ENCODE peak calls at places on chromosomes 12 and 14, in nine cellular contexts. K is uterus, R is breast epithelium, W is sigmoid colon, P is adrenal gland, H is lower leg skin, S is heart left ventricle, G is stomach, F is HCT116. L is an unnamed sample.

GRCh38 chr12:94103986-94104385 is 44.4 kb upstream of the PLXNC1 start:
- DNase-seq in K (no peak), R (no peak), W (no peak), P (no peak), H (no peak), S (no peak), G (no peak), F (no peak), L (no peak)

GRCh38 chr12:88052686-88053085 is 23.5 kb upstream of the C12orf50 start:
- DNase-seq in K (no peak), R (no peak), W (no peak), P (peak; percentile 26), H (no peak), S (no peak), G (no peak), F (peak; percentile 27), L (peak; percentile 42)

GRCh38 chr14:76995279-76996035 is 33.1 kb downstream of the IRF2BPL start:
- DNase-seq in K (no peak), R (no peak), W (no peak), P (no peak), H (no peak), S (no peak), G (peak; percentile 65), F (no peak), L (no peak)

GRCh38 chr12:116152268-116152667 is 125.2 kb downstream of the MED13L start:
- DNase-seq in K (no peak), R (no peak), W (no peak), P (no peak), H (no peak), S (no peak), G (no peak), F (no peak), L (no peak)

GRCh38 chr12:122423258-122424165 is 1.0 kb upstream of the CLIP1 start:
- DNase-seq in K (no peak), R (no peak), W (peak; percentile 69), P (peak; percentile 46), H (no peak), S (no peak), G (no peak), F (peak; percentile 50), L (peak; percentile 22)

GRCh38 chr12:39873065-39873464 is 232.8 kb downstream of the SLC2A13 start:
- DNase-seq in K (no peak), R (no peak), W (no peak), P (no peak), H (no peak), S (no peak), G (no peak), F (no peak), L (no peak)

GRCh38 chr12:34595749-34596733 is 573.7 kb downstream of the ALG10 start:
- DNase-seq in K (peak; percentile 2), R (no peak), W (peak; percentile 37), P (no peak), H (no peak), S (no peak), G (no peak), F (no peak), L (no peak)

GRCh38 chr12:43776498-43776897 is 17.7 kb downstream of the IRAK4 start:
- DNase-seq in K (no peak), R (no peak), W (no peak), P (no peak), H (no peak), S (no peak), G (no peak), F (peak; percentile 16), L (no peak)

GRCh38 chr12:27870939-27871338 is 90.9 kb upstream of the MANSC4 start:
- DNase-seq in K (no peak), R (no peak), W (no peak), P (no peak), H (no peak), S (no peak), G (no peak), F (no peak), L (no peak)

GRCh38 chr14:95255487-95255886 is 64.2 kb downstream of the CLMN start:
- DNase-seq in K (peak; percentile 63), R (peak; percentile 79), W (no peak), P (no peak), H (peak; percentile 57), S (peak; percentile 48), G (peak; percentile 86), F (peak; percentile 38), L (no peak)

GRCh38 chr12:228846-229200 is 14.9 kb upstream of the SLC6A12 start:
- DNase-seq in K (no peak), R (no peak), W (no peak), P (no peak), H (no peak), S (no peak), G (no peak), F (no peak), L (peak; percentile 10)

GRCh38 chr12:1878695-1879094 is 39.8 kb downstream of the CACNA2D4 start:
- DNase-seq in K (no peak), R (no peak), W (no peak), P (no peak), H (no peak), S (no peak), G (no peak), F (no peak), L (no peak)

GRCh38 chr12:132672678-132673077 is 14.5 kb downstream of the POLE start:
- DNase-seq in K (no peak), R (no peak), W (peak; percentile 56), P (no peak), H (no peak), S (no peak), G (no peak), F (no peak), L (no peak)

GRCh38 chr14:104979758-104980591 is 1.8 kb upstream of the AHNAK2 start:
- DNase-seq in K (peak; percentile 55), R (no peak), W (peak; percentile 86), P (peak; percentile 94), H (no peak), S (peak; percentile 76), G (peak; percentile 77), F (no peak), L (peak; percentile 62)

GRCh38 chr12:53499261-53500118 is at the start of gene MAP3K12:
- DNase-seq in K (peak; percentile 76), R (peak; percentile 62), W (peak; percentile 89), P (peak; percentile 73), H (peak; percentile 63), S (peak; percentile 77), G (peak; percentile 48), F (no peak), L (peak; percentile 78)
- TF ChIP-seq POLR2A in K (no peak), R (no peak), W (no peak), P (no peak), H (no peak), S (no peak), G (no peak), F (no peak), L (no peak)

GRCh38 chr12:96354844-96355534 is 45.2 kb downstream of the CDK17 start:
- DNase-seq in K (no peak), R (no peak), W (no peak), P (no peak), H (no peak), S (no peak), G (no peak), F (no peak), L (no peak)
- TF ChIP-seq POLR2A in K (no peak), R (no peak), W (no peak), P (no peak), H (no peak), S (no peak), G (no peak), F (no peak), L (no peak)

GRCh38 chr12:120528861-120529525 is at the start of gene COQ5:
- DNase-seq in K (peak; percentile 90), R (peak; percentile 85), W (peak; percentile 95), P (peak; percentile 91), H (peak; percentile 92), S (peak; percentile 90), G (peak; percentile 92), F (peak; percentile 68), L (peak; percentile 97)
- TF ChIP-seq POLR2A in K (peak; percentile 45), R (peak; percentile 50), W (no peak), P (peak; percentile 43), H (no peak), S (peak; percentile 40), G (no peak), F (peak; percentile 71), L (no peak)

GRCh38 chr14:22427771-22428228 is 161.2 kb downstream of the DAD1 start:
- DNase-seq in K (peak; percentile 52), R (no peak), W (peak; percentile 77), P (peak; percentile 30), H (peak; percentile 52), S (peak; percentile 10), G (no peak), F (no peak), L (no peak)
- TF ChIP-seq POLR2A in K (no peak), R (no peak), W (no peak), P (no peak), H (no peak), S (no peak), G (no peak), F (no peak), L (no peak)

DNA sequence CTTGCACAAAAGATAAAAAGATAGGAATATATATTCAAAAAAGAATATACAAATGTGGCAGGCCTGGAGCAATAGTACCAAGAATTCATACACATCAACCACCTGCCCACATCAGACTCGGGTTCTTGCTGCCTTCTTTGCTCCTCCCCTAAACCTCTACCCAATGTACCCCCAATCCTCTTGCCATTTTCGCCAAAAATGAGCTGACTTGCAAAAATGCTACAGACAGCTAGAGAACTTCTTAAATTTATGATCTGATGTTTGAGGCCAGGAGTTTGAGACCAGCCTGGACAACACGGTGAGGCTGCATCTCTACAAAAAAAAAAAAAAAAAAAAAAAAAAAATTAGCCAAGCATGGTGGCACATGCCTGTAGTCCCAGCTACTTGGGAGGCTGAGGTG is 42.9 kb upstream of the SAV1 start:
- DNase-seq in K (no peak), R (no peak), W (no peak), P (no peak), H (no peak), S (no peak), G (no peak), F (no peak), L (no peak)
- TF ChIP-seq POLR2A in K (no peak), R (no peak), W (no peak), P (no peak), H (no peak), S (no peak), G (no peak), F (no peak), L (no peak)